ENCODE peak calls at places on chromosome 6, in eight cellular contexts. G is AG04450, A is K562, U is HL-60, W is fibroblast of lung, N is fibroblast of mammary gland, F is fibroblast of villous mesenchyme, O is upper lobe of right lung. C is an unnamed sample.

GRCh38 chr6:67640462-67640861 is 994.6 kb upstream of the ADGRB3 start:
- DNase-seq in W (peak; percentile 57), A (no peak), F (peak; percentile 16), O (no peak), G (no peak), U (no peak), N (peak; percentile 47), C (no peak)

GRCh38 chr6:34181903-34182302 is 36.0 kb upstream of the GRM4 start:
- DNase-seq in W (no peak), U (peak; percentile 21), A (no peak), N (no peak), F (no peak), O (peak; percentile 42), G (no peak), C (no peak)

GRCh38 chr6:4788953-4789584 is 12.9 kb downstream of the CDYL start:
- DNase-seq in O (no peak), G (no peak), W (no peak), U (no peak), A (no peak), N (no peak), F (no peak), C (no peak)

GRCh38 chr6:24931752-24932691 is 3.7 kb downstream of the RIPOR2 start:
- DNase-seq in U (no peak), F (peak; percentile 47), O (no peak), N (peak; percentile 59), A (no peak), G (no peak), W (peak; percentile 83), C (peak; percentile 47)

GRCh38 chr6:4664117-4664626 is 112.0 kb upstream of the CDYL start:
- DNase-seq in A (peak; percentile 41), G (peak; percentile 64), O (no peak), W (peak; percentile 93), N (peak; percentile 95), F (peak; percentile 68), U (no peak), C (peak; percentile 34)

GRCh38 chr6:34982424-34982852 is 93.4 kb downstream of the ANKS1A start:
- DNase-seq in G (no peak), O (no peak), N (peak; percentile 29), F (no peak), U (peak; percentile 41), A (peak; percentile 66), W (no peak), C (peak; percentile 23)

GRCh38 chr6:35486005-35486925 is 10.6 kb downstream of the TEAD3 start:
- DNase-seq in O (peak; percentile 91), A (no peak), F (peak; percentile 82), W (no peak), G (no peak), U (no peak), N (no peak), C (peak; percentile 98)

GRCh38 chr6:10177703-10178102 is 237.2 kb downstream of the TFAP2A start:
- DNase-seq in O (no peak), U (no peak), G (no peak), A (no peak), N (no peak), W (peak; percentile 4), F (no peak), C (peak; percentile 43)

GRCh38 chr6:134757911-134758361 is 192.0 kb downstream of the ALDH8A1 start:
- DNase-seq in W (no peak), U (no peak), G (no peak), F (peak; percentile 51), N (peak; percentile 52), O (no peak), A (no peak), C (peak; percentile 57)

GRCh38 chr6:110066091-110066490 is 88.0 kb downstream of the GPR6 start:
- DNase-seq in A (no peak), U (no peak), O (no peak), W (no peak), F (no peak), N (no peak), G (no peak), C (no peak)

GRCh38 chr6:91485047-91485446 is 898.2 kb upstream of the MAP3K7 start:
- DNase-seq in O (no peak), F (no peak), A (no peak), G (no peak), N (no peak), U (no peak), W (no peak), C (no peak)

GRCh38 chr6:36469148-36469661 is 26.4 kb downstream of the KCTD20 start:
- DNase-seq in A (no peak), W (no peak), N (no peak), F (no peak), O (no peak), G (no peak), U (no peak), C (no peak)

GRCh38 chr6:18118330-18118729 is 4.1 kb downstream of the NHLRC1 start:
- DNase-seq in N (no peak), O (no peak), F (no peak), G (no peak), U (no peak), W (no peak), A (no peak), C (no peak)

GRCh38 chr6:63636516-63636968 is 940 bp downstream of the PHF3 start:
- DNase-seq in U (peak; percentile 47), O (peak; percentile 79), N (peak; percentile 38), A (peak; percentile 75), F (peak; percentile 44), W (peak; percentile 36), G (no peak), C (peak; percentile 57)

GRCh38 chr6:137938770-137939379 is 71.8 kb downstream of the TNFAIP3 start:
- DNase-seq in N (no peak), W (no peak), O (no peak), G (no peak), A (no peak), F (no peak), U (no peak), C (no peak)

GRCh38 chr6:5087389-5087788 is 2.2 kb downstream of the PPP1R3G start:
- DNase-seq in U (peak; percentile 37), N (no peak), F (no peak), A (no peak), W (no peak), G (no peak), O (peak; percentile 71), C (no peak)

GRCh38 chr6:169411296-169411695 is 157.7 kb upstream of the THBS2 start:
- DNase-seq in A (no peak), O (no peak), G (no peak), U (no peak), W (no peak), N (no peak), F (no peak), C (no peak)

DNA sequence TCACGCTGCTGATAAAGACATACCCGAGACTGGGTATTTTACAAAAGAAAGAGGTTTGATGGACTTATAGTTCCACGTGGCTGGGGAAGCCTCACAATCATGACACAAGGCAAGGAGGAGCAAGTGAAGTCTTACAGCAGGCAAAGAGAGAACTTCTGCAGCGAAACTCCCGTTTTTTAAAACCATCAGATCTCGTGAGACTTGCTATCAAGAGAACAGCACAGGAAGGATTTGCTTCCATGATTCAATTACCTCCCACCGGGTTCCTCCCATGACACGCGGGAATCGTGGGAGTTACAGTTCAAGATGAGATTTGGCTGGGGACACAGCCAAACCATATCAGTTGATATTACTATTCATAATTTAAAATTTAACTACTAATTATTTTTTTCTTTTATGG is 157.3 kb upstream of the ATXN1 start:
- DNase-seq in A (peak; percentile 16), N (peak; percentile 52), U (no peak), W (no peak), G (no peak), F (no peak), O (no peak), C (no peak)
- H3K4me3 ChIP-seq in A (no peak overlapping the region), N (no peak overlapping the region), U (no peak overlapping the region), W (no peak overlapping the region), G (no peak overlapping the region), F (no peak overlapping the region), O (no peak overlapping the region), C (no peak overlapping the region)

DNA sequence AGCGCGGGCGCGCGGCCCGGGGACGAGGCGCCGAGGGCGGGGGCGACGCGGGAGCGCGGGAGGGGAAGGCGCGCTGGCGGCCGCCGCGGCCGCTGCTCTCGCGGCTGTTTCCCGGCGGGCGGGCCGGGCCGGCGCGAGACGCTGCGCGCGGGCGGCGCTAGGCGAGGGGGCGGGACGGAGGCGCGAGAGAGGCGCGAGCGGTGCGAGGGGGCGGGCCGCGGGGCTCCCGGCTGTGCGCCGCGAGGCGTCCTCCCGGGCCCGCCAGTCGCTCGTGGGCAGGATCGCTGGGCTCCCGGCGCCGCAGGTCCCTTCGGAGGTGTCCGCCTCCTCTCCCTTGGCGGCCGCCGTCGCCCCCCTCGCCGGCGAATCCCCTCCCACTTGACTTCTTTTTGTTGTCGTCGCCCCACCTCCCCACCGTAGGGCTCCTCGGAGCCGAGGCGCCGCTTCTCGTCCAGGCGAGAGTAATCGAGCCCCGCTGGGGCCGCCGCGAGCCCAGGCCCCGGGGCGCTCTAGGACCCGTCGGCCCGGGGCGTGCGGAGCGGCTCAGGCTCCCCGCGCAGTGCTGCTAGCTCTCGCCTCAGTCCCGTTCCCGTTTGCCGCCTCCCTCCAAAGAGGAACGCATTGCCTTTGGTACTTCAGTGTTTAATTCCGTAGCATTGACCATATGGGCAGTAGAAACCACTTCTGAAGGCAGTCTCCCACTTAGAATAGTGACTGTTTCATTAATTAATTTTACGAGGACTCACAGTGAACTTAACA is at the start of gene RANBP9:
- DNase-seq in U (peak; percentile 85), N (peak; percentile 83), F (peak; percentile 93), O (peak; percentile 95), W (peak; percentile 92), G (peak; percentile 76), A (peak; percentile 93), C (peak; percentile 84)
- TF ChIP-seq CTCF in U (no peak), N (no peak), F (no peak), O (no peak), W (no peak), G (no peak), A (no peak), C (no peak)

GRCh38 chr6:148761532-148761951 is 14.7 kb downstream of the UST start:
- DNase-seq in U (peak; percentile 19), W (no peak), G (no peak), A (no peak), O (peak; percentile 76), F (no peak), N (peak; percentile 18), C (no peak)
- H3K4me3 ChIP-seq in U (no peak overlapping the region), W (peak overlapping the region; percentile 47), G (peak overlapping the region; percentile 45), A (no peak overlapping the region), O (peak overlapping the region; percentile 26), F (peak overlapping the region; percentile 16), N (no peak overlapping the region), C (no peak overlapping the region)

GRCh38 chr6:43254846-43255245 is 11.6 kb downstream of the TTBK1 start:
- DNase-seq in O (no peak), G (no peak), W (no peak), F (no peak), A (no peak), N (no peak), U (no peak), C (no peak)

GRCh38 chr6:43253401-43253800 is 10.1 kb downstream of the TTBK1 start:
- DNase-seq in U (no peak), N (no peak), F (no peak), A (no peak), G (no peak), O (no peak), W (no peak), C (no peak)

GRCh38 chr6:43255408-43256054 is 12.2 kb downstream of the TTBK1 start:
- DNase-seq in O (no peak), A (no peak), F (no peak), W (no peak), G (no peak), N (no peak), U (no peak), C (no peak)

GRCh38 chr6:43256670-43257664 is 13.7 kb downstream of the TTBK1 start:
- DNase-seq in W (no peak), O (no peak), G (no peak), F (no peak), U (no peak), A (no peak), N (no peak), C (no peak)

GRCh38 chr6:43254138-43254817 is 11.0 kb downstream of the TTBK1 start:
- DNase-seq in W (no peak), U (no peak), N (peak; percentile 45), F (peak; percentile 10), A (no peak), G (no peak), O (no peak), C (peak; percentile 35)
- TF ChIP-seq CTCF in W (no peak), U (no peak), N (no peak), F (no peak), A (no peak), G (no peak), O (no peak), C (no peak)